ENCODE peak calls at places on chromosome 18, in five cellular contexts. Z is IMR-90, C is NCI-H524, V is esophagus squamous epithelium, F is nucleus accumbens. N is an unnamed sample.

GRCh38 chr18:13532406-13533075 is 193.8 kb downstream of the FAM210A start:
- DNase-seq in Z (no peak), C (no peak), V (no peak), F (no peak), N (no peak)

GRCh38 chr18:1296237-1296636 is 391.6 kb downstream of the ADCYAP1 start:
- DNase-seq in C (no peak), F (no peak), Z (no peak), V (no peak), N (no peak)

GRCh38 chr18:55316615-55317184 is 271.3 kb downstream of the TCF4 start:
- DNase-seq in F (no peak), V (no peak), Z (no peak), C (no peak), N (no peak)

GRCh38 chr18:79525556-79526467 is 130.1 kb downstream of the NFATC1 start:
- DNase-seq in C (no peak), V (no peak), F (no peak), Z (no peak), N (peak)

GRCh38 chr18:52242711-52243110 is 97.3 kb upstream of the DCC start:
- DNase-seq in V (no peak), F (no peak), C (no peak), Z (no peak), N (no peak)

GRCh38 chr18:68848242-68848641 is 50.4 kb downstream of the CCDC102B start:
- DNase-seq in F (no peak), C (no peak), V (no peak), Z (no peak), N (no peak)

GRCh38 chr18:21463718-21464117 is 136.8 kb downstream of the ESCO1 start:
- DNase-seq in F (no peak), C (no peak), V (no peak), Z (no peak), N (no peak)

GRCh38 chr18:49762191-49763077 is 50.9 kb downstream of the ACAA2 start:
- DNase-seq in V (no peak), F (no peak), C (no peak), Z (no peak), N (no peak)

GRCh38 chr18:73617981-73618380 is 529.7 kb downstream of the FBXO15 start:
- DNase-seq in F (no peak), C (no peak), Z (no peak), V (no peak), N (no peak)

GRCh38 chr18:68555935-68556334 is 159.0 kb downstream of the TMX3 start:
- DNase-seq in C (no peak), Z (peak), V (no peak), F (no peak), N (no peak)

GRCh38 chr18:7572837-7573236 is 5.7 kb downstream of the PTPRM start:
- DNase-seq in F (no peak), Z (peak), V (no peak), C (no peak), N (no peak)

GRCh38 chr18:12947355-12948054 is at the start of gene SEH1L:
- DNase-seq in F (peak), V (peak), C (peak), Z (peak), N (peak)

GRCh38 chr18:37492952-37493351 is 72.6 kb downstream of the CELF4 start:
- DNase-seq in V (no peak), C (no peak), F (no peak), Z (no peak), N (no peak)

GRCh38 chr18:46073474-46074331 is 1.6 kb upstream of the PSTPIP2 start:
- DNase-seq in C (peak), V (no peak), Z (peak), F (no peak), N (peak)

GRCh38 chr18:73724908-73725307 is 422.7 kb downstream of the FBXO15 start:
- DNase-seq in V (no peak), C (no peak), F (no peak), Z (peak), N (peak)

GRCh38 chr18:34224423-34225217 is at the start of gene NOL4:
- DNase-seq in V (no peak), Z (no peak), F (peak), C (peak), N (peak)

N was measured in cerebellum.